ENCODE peak calls at places on chromosomes 6 and 20, in eight cellular contexts. C is breast epithelium, A is GM23338, O is stomach, N is HCT116, T is prostate gland, Q is esophagus muscularis mucosa, J is vagina. Z is an unnamed sample.
A peak's percentile ranks its signal among the peaks of the same experiment; 100 is the strongest.

GRCh38 chr6:111992851-111993250 is 61.1 kb upstream of the CCN6 start:
- DNase-seq in C (no peak), A (no peak), O (no peak), N (no peak), T (no peak), Q (no peak), J (no peak), Z (no peak)

GRCh38 chr6:109490708-109491107 is 7.7 kb upstream of the ZBTB24 start:
- DNase-seq in C (no peak), A (peak; percentile 13), O (no peak), N (no peak), T (no peak), Q (no peak), J (peak; percentile 29), Z (no peak)

GRCh38 chr6:72182337-72183246 is 296.2 kb downstream of the RIMS1 start:
- DNase-seq in C (peak; percentile 57), A (peak; percentile 82), O (peak; percentile 77), N (no peak), T (peak; percentile 49), Q (no peak), J (no peak), Z (no peak)

GRCh38 chr6:113359155-113360140 is 497.7 kb upstream of the MARCKS start:
- DNase-seq in C (no peak), A (no peak), O (peak; percentile 42), N (no peak), T (no peak), Q (no peak), J (no peak), Z (no peak)

GRCh38 chr20:51360451-51361230 is 181.9 kb downstream of the NFATC2 start:
- DNase-seq in C (no peak), A (no peak), O (no peak), N (peak; percentile 62), T (no peak), Q (no peak), J (no peak), Z (peak; percentile 41)

GRCh38 chr20:47857142-47857993 is 72.1 kb upstream of the SULF2 start:
- DNase-seq in C (no peak), A (no peak), O (no peak), N (no peak), T (peak; percentile 20), Q (no peak), J (peak; percentile 93), Z (no peak)

GRCh38 chr6:45378324-45378926 is 691 bp upstream of the SUPT3H start:
- DNase-seq in C (no peak), A (no peak), O (peak; percentile 27), N (no peak), T (peak; percentile 19), Q (no peak), J (no peak), Z (peak; percentile 85)

GRCh38 chr20:49325981-49326380 is 48.1 kb upstream of the ZNFX1 start:
- DNase-seq in C (no peak), A (no peak), O (no peak), N (no peak), T (no peak), Q (no peak), J (no peak), Z (no peak)

GRCh38 chr6:168377481-168377850 is 57.9 kb upstream of the DACT2 start:
- DNase-seq in C (no peak), A (no peak), O (no peak), N (no peak), T (no peak), Q (no peak), J (no peak), Z (peak; percentile 69)

GRCh38 chr6:111536888-111537287 is 53.9 kb upstream of the REV3L start:
- DNase-seq in C (no peak), A (no peak), O (no peak), N (no peak), T (no peak), Q (peak; percentile 70), J (no peak), Z (no peak)

GRCh38 chr6:158752613-158753012 is 66.6 kb downstream of the EZR start:
- DNase-seq in C (no peak), A (peak; percentile 48), O (peak; percentile 60), N (no peak), T (no peak), Q (no peak), J (no peak), Z (no peak)

GRCh38 chr6:20976391-20976790 is 442.1 kb downstream of the CDKAL1 start:
- DNase-seq in C (no peak), A (no peak), O (no peak), N (no peak), T (no peak), Q (no peak), J (no peak), Z (no peak)

GRCh38 chr6:91271807-91272206 is 684.9 kb upstream of the MAP3K7 start:
- DNase-seq in C (no peak), A (no peak), O (no peak), N (no peak), T (no peak), Q (no peak), J (no peak), Z (peak; percentile 69)

GRCh38 chr6:43096451-43097097 is 20.5 kb downstream of the PTK7 start:
- DNase-seq in C (peak; percentile 63), A (peak; percentile 53), O (peak; percentile 35), N (no peak), T (peak; percentile 71), Q (no peak), J (no peak), Z (peak; percentile 44)

GRCh38 chr20:52313335-52313963 is 121.9 kb upstream of the ZFP64 start:
- DNase-seq in C (no peak), A (peak; percentile 79), O (no peak), N (peak; percentile 7), T (no peak), Q (no peak), J (no peak), Z (no peak)

GRCh38 chr20:20759132-20759531 is 46.7 kb upstream of the RALGAPA2 start:
- DNase-seq in C (no peak), A (no peak), O (no peak), N (no peak), T (peak; percentile 68), Q (no peak), J (peak; percentile 32), Z (no peak)

GRCh38 chr6:24667378-24667803 is 514 bp downstream of the ACOT13 start:
- DNase-seq in C (no peak), A (no peak), O (no peak), N (no peak), T (no peak), Q (no peak), J (no peak), Z (no peak)

DNA sequence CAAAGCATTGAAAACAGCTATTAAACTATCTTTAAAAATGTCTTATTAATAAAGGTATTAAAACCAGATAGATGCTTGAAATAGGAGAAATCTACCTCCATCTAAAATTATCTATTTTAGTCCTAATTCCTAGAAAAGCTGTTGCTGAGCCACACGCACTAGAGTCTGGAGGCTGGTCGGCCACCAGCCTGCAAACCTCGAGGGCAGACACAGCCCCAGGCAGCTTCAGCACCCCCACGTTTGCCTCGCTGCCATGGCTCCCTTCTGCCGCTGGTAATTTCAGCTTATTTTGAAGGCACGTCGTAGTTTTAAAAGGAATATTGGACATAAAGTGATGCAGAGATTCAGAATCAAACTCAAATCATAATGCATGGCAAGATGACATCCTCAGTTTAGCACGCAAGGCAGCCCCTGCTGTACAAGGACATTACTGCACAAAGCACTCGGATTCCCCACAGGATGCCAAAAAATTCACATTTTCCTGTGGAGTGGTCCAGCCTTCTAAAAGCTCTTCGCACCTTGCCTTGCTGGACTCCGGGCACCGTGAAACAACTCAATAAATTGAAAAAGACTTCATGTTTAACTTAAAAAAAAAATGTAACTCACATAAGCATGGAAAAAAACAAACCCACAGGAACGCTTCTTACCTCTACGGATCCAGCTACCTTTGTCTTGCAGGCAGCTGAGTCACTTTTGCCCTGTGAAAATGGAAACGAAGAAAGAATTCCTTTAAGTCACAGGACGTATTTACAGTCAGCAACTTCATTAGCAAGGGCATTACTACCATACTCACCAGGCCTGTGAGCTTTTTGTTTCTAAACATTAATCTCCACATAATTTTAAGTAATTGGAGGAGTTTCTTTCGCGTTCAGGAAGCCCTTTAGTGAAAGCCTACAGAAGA is 143.4 kb upstream of the RPS6KA2 start:
- DNase-seq in C (no peak), A (peak; percentile 57), O (no peak), N (no peak), T (no peak), Q (no peak), J (no peak), Z (no peak)
- TF ChIP-seq POLR2AphosphoS5 in C (no peak), A (no peak), O (no peak), N (no peak), T (no peak), Q (no peak), J (no peak), Z (no peak)

DNA sequence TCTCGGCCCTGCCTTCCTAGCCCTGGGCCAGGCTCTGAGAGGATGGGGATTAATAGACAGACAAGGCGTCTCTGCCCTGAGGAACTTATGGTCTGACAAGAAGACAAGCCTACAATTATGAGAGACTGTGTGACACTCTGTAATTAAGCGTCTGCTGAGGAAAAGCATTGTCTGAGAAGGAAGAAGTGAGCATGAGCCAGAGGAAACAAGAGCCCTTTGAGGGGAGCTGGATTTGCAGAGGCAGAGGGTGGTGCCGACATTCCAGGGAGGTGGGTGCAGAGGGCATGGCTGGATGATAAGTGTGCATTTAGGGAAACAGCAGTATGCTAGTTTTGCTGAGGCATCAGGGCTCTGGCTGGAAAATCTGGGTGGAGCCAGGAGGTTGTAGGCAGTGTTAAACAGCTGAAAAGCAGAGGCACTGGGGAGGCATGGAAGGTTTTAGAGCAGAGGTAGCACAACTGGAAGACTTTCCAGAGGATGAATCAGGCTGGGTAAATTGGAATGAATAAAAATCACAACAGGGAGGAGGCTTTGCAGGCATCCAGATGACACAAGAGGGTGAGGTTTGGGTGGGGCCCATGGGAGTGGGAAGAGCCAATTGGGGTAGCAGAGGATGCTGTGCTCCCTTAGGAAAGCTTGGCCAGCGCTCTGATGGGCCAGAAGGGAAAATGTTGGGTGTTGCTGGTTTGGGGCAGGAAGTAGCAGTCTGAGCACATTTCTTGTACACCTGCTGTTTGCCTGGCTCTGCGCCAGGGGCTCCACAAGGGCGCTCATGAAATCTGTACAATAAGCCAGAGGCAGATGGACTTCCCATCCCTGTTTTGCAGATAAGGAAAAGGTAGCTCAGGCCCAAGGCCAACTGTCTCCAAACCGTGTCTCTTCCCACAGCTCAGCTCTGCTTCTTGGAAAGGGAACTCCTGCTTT is 74.0 kb upstream of the MYL9 start:
- DNase-seq in C (no peak), A (no peak), O (peak; percentile 63), N (no peak), T (no peak), Q (no peak), J (no peak), Z (peak; percentile 89)
- H3K4me1 ChIP-seq in C (peaks cover 43% of the 10 kb centered on the region), A (peaks cover 48% of the 10 kb centered on the region), O (peaks cover 85% of the 10 kb centered on the region), N (peaks cover 85% of the 10 kb centered on the region), T (peaks cover 14% of the 10 kb centered on the region), Q (peaks cover 93% of the 10 kb centered on the region), J (peaks cover 97% of the 10 kb centered on the region), Z (peaks cover 79% of the 10 kb centered on the region)

GRCh38 chr20:36666181-36666740 is 20.3 kb upstream of the SLA2 start:
- DNase-seq in C (no peak), A (no peak), O (no peak), N (no peak), T (no peak), Q (no peak), J (no peak), Z (no peak)
- TF ChIP-seq CTCF in C (no peak), A (peak; percentile 39), O (no peak), N (no peak), T (no peak), Q (no peak), J (no peak), Z (no peak)

GRCh38 chr6:17115251-17116089 is 13.6 kb downstream of the STMND1 start:
- DNase-seq in C (no peak), A (no peak), O (no peak), N (peak; percentile 34), T (no peak), Q (no peak), J (no peak), Z (no peak)

GRCh38 chr6:17120019-17120418 is 18.2 kb downstream of the STMND1 start:
- DNase-seq in C (no peak), A (no peak), O (no peak), N (no peak), T (no peak), Q (no peak), J (no peak), Z (no peak)

GRCh38 chr6:17116090-17116387 is 14.2 kb downstream of the STMND1 start:
- DNase-seq in C (no peak), A (no peak), O (no peak), N (no peak), T (no peak), Q (no peak), J (no peak), Z (no peak)
- TF ChIP-seq POLR2AphosphoS5 in C (no peak), A (no peak), O (no peak), N (no peak), T (no peak), Q (no peak), J (no peak), Z (no peak)

Z was measured in spleen.